ENCODE peak calls at places on chromosomes 7 and 10, in eight cellular contexts. J is GM03348; N is NCI-H2081; V is activated naive CD8-positive, alpha-beta T cell treated with anti-CD3 and anti-CD28 coated beads, Interleukin-2, amount 50 U/mL, for 16 hours; O is activated effector memory CD4-positive, alpha-beta T cell treated with anti-CD3 and anti-CD28 coated beads, Interleukin-2, amount 50 U/mL, for 16 hours; D is HT1080; C is hippocampal formation; Z is activated CD8-positive, alpha-beta memory T cell treated with anti-CD3 and anti-CD28 coated beads for 1 hour. Q is an unnamed sample.

GRCh38 chr10:28291881-28292297 is 11.0 kb downstream of the MPP7 start:
- DNase-seq in J (peak; percentile 74), N (no peak), V (peak; percentile 17), O (no peak), D (peak; percentile 79), C (no peak), Z (no peak), Q (peak; percentile 84)

GRCh38 chr10:970311-971149 is 17.7 kb upstream of the GTPBP4 start:
- DNase-seq in J (peak; percentile 45), N (no peak), V (no peak), O (peak; percentile 19), D (no peak), C (no peak), Z (no peak), Q (peak; percentile 66)

GRCh38 chr10:84613336-84614021 is 285.1 kb downstream of the CCSER2 start:
- DNase-seq in J (peak; percentile 37), N (peak; percentile 66), V (no peak), O (no peak), D (peak; percentile 70), C (peak; percentile 17), Z (no peak), Q (peak; percentile 18)

GRCh38 chr7:20316706-20317105 is 14.0 kb upstream of the ITGB8 start:
- DNase-seq in J (no peak), N (no peak), V (no peak), O (no peak), D (no peak), C (no peak), Z (no peak), Q (no peak)

GRCh38 chr10:116430288-116430687 is 2.6 kb downstream of the PNLIPRP3 start:
- DNase-seq in J (no peak), N (no peak), V (no peak), O (no peak), D (no peak), C (no peak), Z (no peak), Q (no peak)

GRCh38 chr7:151251926-151252835 is 3.7 kb upstream of the SMARCD3 start:
- DNase-seq in J (peak; percentile 97), N (peak; percentile 58), V (no peak), O (no peak), D (no peak), C (no peak), Z (no peak), Q (peak; percentile 84)

GRCh38 chr7:151792011-151792410 is 84.9 kb downstream of the PRKAG2 start:
- DNase-seq in J (no peak), N (no peak), V (no peak), O (no peak), D (no peak), C (no peak), Z (no peak), Q (no peak)

GRCh38 chr7:137755438-137755837 is 91.3 kb downstream of the DGKI start:
- DNase-seq in J (no peak), N (no peak), V (no peak), O (no peak), D (no peak), C (no peak), Z (no peak), Q (no peak)

GRCh38 chr10:87760195-87760905 is 57.7 kb downstream of the ATAD1 start:
- DNase-seq in J (no peak), N (no peak), V (no peak), O (no peak), D (no peak), C (no peak), Z (no peak), Q (no peak)

GRCh38 chr10:100890696-100891271 is 22.0 kb upstream of the SLF2 start:
- DNase-seq in J (peak; percentile 89), N (no peak), V (no peak), O (peak; percentile 30), D (peak; percentile 96), C (no peak), Z (no peak), Q (peak; percentile 97)

GRCh38 chr7:157750291-157750690 is 413.5 kb downstream of the DNAJB6 start:
- DNase-seq in J (no peak), N (no peak), V (no peak), O (no peak), D (no peak), C (no peak), Z (no peak), Q (no peak)

GRCh38 chr10:69742928-69743602 is 58.6 kb upstream of the COL13A1 start:
- DNase-seq in J (peak; percentile 40), N (peak; percentile 0), V (no peak), O (peak; percentile 28), D (no peak), C (no peak), Z (no peak), Q (peak; percentile 63)

GRCh38 chr7:144671429-144671828 is 164.4 kb downstream of the TPK1 start:
- DNase-seq in J (no peak), N (no peak), V (no peak), O (no peak), D (no peak), C (no peak), Z (no peak), Q (no peak)

GRCh38 chr7:43878867-43879266 is 9.6 kb upstream of the MRPS24 start:
- DNase-seq in J (peak; percentile 67), N (no peak), V (no peak), O (no peak), D (no peak), C (no peak), Z (no peak), Q (peak; percentile 35)

GRCh38 chr7:104054362-104054761 is 64.9 kb upstream of the RELN start:
- DNase-seq in J (no peak), N (no peak), V (no peak), O (no peak), D (no peak), C (no peak), Z (no peak), Q (no peak)

GRCh38 chr10:126073606-126074005 is 177.2 kb downstream of the FANK1 start:
- DNase-seq in J (peak; percentile 23), N (no peak), V (no peak), O (no peak), D (no peak), C (no peak), Z (no peak), Q (peak; percentile 64)

GRCh38 chr10:110379831-110380230 is 75.1 kb upstream of the SMNDC1 start:
- DNase-seq in J (no peak), N (no peak), V (no peak), O (no peak), D (no peak), C (no peak), Z (no peak), Q (no peak)

GRCh38 chr10:93458821-93459257 is 23.3 kb downstream of the MYOF start:
- DNase-seq in J (peak; percentile 89), N (no peak), V (no peak), O (no peak), D (peak; percentile 100), C (no peak), Z (no peak), Q (peak; percentile 100)

Q was measured in GM23248.